ENCODE peak calls at places on chromosomes 7 and 10, in seven cellular contexts. One of them, this sample, is unnamed.

GRCh38 chr7:95441042-95441823 is 6.4 kb upstream of the PON2 start:
- DNase-seq in ELR: no peak
- DNase-seq in BE2C: no peak
- DNase-seq in PC-3: no peak
- DNase-seq in left lobe of liver: no peak
- DNase-seq in AG04450: no peak
- DNase-seq in fibroblast of gingiva: no peak
- DNase-seq in this sample: no peak

GRCh38 chr7:83469076-83469475 is 179.9 kb downstream of the SEMA3E start:
- DNase-seq in ELR: peak
- DNase-seq in BE2C: no peak
- DNase-seq in PC-3: peak
- DNase-seq in left lobe of liver: no peak
- DNase-seq in AG04450: no peak
- DNase-seq in fibroblast of gingiva: no peak
- DNase-seq in this sample: peak

GRCh38 chr7:815284-816216 is 16.7 kb upstream of the SUN1 start:
- DNase-seq in ELR: peak
- DNase-seq in BE2C: peak
- DNase-seq in PC-3: peak
- DNase-seq in left lobe of liver: no peak
- DNase-seq in AG04450: no peak
- DNase-seq in fibroblast of gingiva: no peak
- DNase-seq in this sample: peak

GRCh38 chr10:98613446-98613845 is 166.7 kb upstream of the HPS1 start:
- DNase-seq in ELR: no peak
- DNase-seq in BE2C: no peak
- DNase-seq in PC-3: no peak
- DNase-seq in left lobe of liver: no peak
- DNase-seq in AG04450: no peak
- DNase-seq in fibroblast of gingiva: no peak
- DNase-seq in this sample: no peak

GRCh38 chr7:156611393-156612010 is 29.1 kb upstream of the RNF32 start:
- DNase-seq in ELR: no peak
- DNase-seq in BE2C: no peak
- DNase-seq in PC-3: no peak
- DNase-seq in left lobe of liver: no peak
- DNase-seq in AG04450: no peak
- DNase-seq in fibroblast of gingiva: no peak
- DNase-seq in this sample: no peak

GRCh38 chr10:100340948-100341847 is 5.8 kb upstream of the SCD start:
- DNase-seq in ELR: no peak
- DNase-seq in BE2C: no peak
- DNase-seq in PC-3: no peak
- DNase-seq in left lobe of liver: peak
- DNase-seq in AG04450: no peak
- DNase-seq in fibroblast of gingiva: no peak
- DNase-seq in this sample: no peak

GRCh38 chr7:157875230-157876179 is 538.7 kb downstream of the DNAJB6 start:
- DNase-seq in ELR: no peak
- DNase-seq in BE2C: peak
- DNase-seq in PC-3: peak
- DNase-seq in left lobe of liver: no peak
- DNase-seq in AG04450: no peak
- DNase-seq in fibroblast of gingiva: no peak
- DNase-seq in this sample: peak

GRCh38 chr7:9231683-9232082 is 798.3 kb downstream of the NXPH1 start:
- DNase-seq in ELR: no peak
- DNase-seq in BE2C: no peak
- DNase-seq in PC-3: no peak
- DNase-seq in left lobe of liver: no peak
- DNase-seq in AG04450: no peak
- DNase-seq in fibroblast of gingiva: no peak
- DNase-seq in this sample: peak

GRCh38 chr10:15313844-15314243 is 57.2 kb downstream of the FAM171A1 start:
- DNase-seq in ELR: no peak
- DNase-seq in BE2C: peak
- DNase-seq in PC-3: no peak
- DNase-seq in left lobe of liver: no peak
- DNase-seq in AG04450: no peak
- DNase-seq in fibroblast of gingiva: no peak
- DNase-seq in this sample: no peak

GRCh38 chr7:142716596-142716995 is 32.7 kb upstream of the PRSS1 start:
- DNase-seq in ELR: no peak
- DNase-seq in BE2C: no peak
- DNase-seq in PC-3: no peak
- DNase-seq in left lobe of liver: no peak
- DNase-seq in AG04450: no peak
- DNase-seq in fibroblast of gingiva: no peak
- DNase-seq in this sample: no peak

GRCh38 chr7:146255604-146256003 is 139.0 kb downstream of the CNTNAP2 start:
- DNase-seq in ELR: no peak
- DNase-seq in BE2C: no peak
- DNase-seq in PC-3: no peak
- DNase-seq in left lobe of liver: no peak
- DNase-seq in AG04450: no peak
- DNase-seq in fibroblast of gingiva: no peak
- DNase-seq in this sample: no peak

GRCh38 chr7:115679976-115680375 is 350.6 kb downstream of the TFEC start:
- DNase-seq in ELR: peak
- DNase-seq in BE2C: peak
- DNase-seq in PC-3: peak
- DNase-seq in left lobe of liver: no peak
- DNase-seq in AG04450: no peak
- DNase-seq in fibroblast of gingiva: peak
- DNase-seq in this sample: peak

GRCh38 chr10:105542401-105542800 is 901.3 kb downstream of the SORCS3 start:
- DNase-seq in ELR: no peak
- DNase-seq in BE2C: no peak
- DNase-seq in PC-3: no peak
- DNase-seq in left lobe of liver: no peak
- DNase-seq in AG04450: no peak
- DNase-seq in fibroblast of gingiva: no peak
- DNase-seq in this sample: no peak

GRCh38 chr10:20399789-20400188 is 497.3 kb downstream of the NEBL start:
- DNase-seq in ELR: no peak
- DNase-seq in BE2C: no peak
- DNase-seq in PC-3: no peak
- DNase-seq in left lobe of liver: no peak
- DNase-seq in AG04450: no peak
- DNase-seq in fibroblast of gingiva: no peak
- DNase-seq in this sample: no peak

GRCh38 chr10:52318822-52319464 is 4.9 kb downstream of the DKK1 start:
- DNase-seq in ELR: peak
- DNase-seq in BE2C: no peak
- DNase-seq in PC-3: peak
- DNase-seq in left lobe of liver: no peak
- DNase-seq in AG04450: peak
- DNase-seq in fibroblast of gingiva: peak
- DNase-seq in this sample: no peak

GRCh38 chr10:15059914-15060313 is 16.2 kb downstream of the OLAH start:
- DNase-seq in ELR: no peak
- DNase-seq in BE2C: no peak
- DNase-seq in PC-3: no peak
- DNase-seq in left lobe of liver: no peak
- DNase-seq in AG04450: no peak
- DNase-seq in fibroblast of gingiva: no peak
- DNase-seq in this sample: no peak

GRCh38 chr10:35916791-35917190 is 274.7 kb upstream of the FZD8 start:
- DNase-seq in ELR: peak
- DNase-seq in BE2C: no peak
- DNase-seq in PC-3: peak
- DNase-seq in left lobe of liver: no peak
- DNase-seq in AG04450: no peak
- DNase-seq in fibroblast of gingiva: no peak
- DNase-seq in this sample: no peak

GRCh38 chr10:82536668-82537067 is 661.7 kb downstream of the NRG3 start:
- DNase-seq in ELR: no peak
- DNase-seq in BE2C: no peak
- DNase-seq in PC-3: no peak
- DNase-seq in left lobe of liver: no peak
- DNase-seq in AG04450: no peak
- DNase-seq in fibroblast of gingiva: no peak
- DNase-seq in this sample: no peak

GRCh38 chr7:150954986-150955518 is 23.1 kb downstream of the KCNH2 start:
- DNase-seq in ELR: no peak
- DNase-seq in BE2C: no peak
- DNase-seq in PC-3: no peak
- DNase-seq in left lobe of liver: no peak
- DNase-seq in AG04450: no peak
- DNase-seq in fibroblast of gingiva: no peak
- DNase-seq in this sample: no peak

GRCh38 chr10:42111661-42112330 is 526.6 kb downstream of the ZNF33B start:
- DNase-seq in ELR: no peak
- DNase-seq in BE2C: no peak
- DNase-seq in PC-3: no peak
- DNase-seq in left lobe of liver: no peak
- DNase-seq in AG04450: no peak
- DNase-seq in fibroblast of gingiva: no peak
- DNase-seq in this sample: no peak

GRCh38 chr10:3757638-3758490 is 27.1 kb downstream of the KLF6 start:
- DNase-seq in ELR: peak
- DNase-seq in BE2C: peak
- DNase-seq in PC-3: peak
- DNase-seq in left lobe of liver: peak
- DNase-seq in AG04450: no peak
- DNase-seq in fibroblast of gingiva: no peak
- DNase-seq in this sample: no peak

GRCh38 chr10:23345861-23346260 is 1.3 kb upstream of the C10orf67 start:
- DNase-seq in ELR: peak
- DNase-seq in BE2C: no peak
- DNase-seq in PC-3: peak
- DNase-seq in left lobe of liver: no peak
- DNase-seq in AG04450: peak
- DNase-seq in fibroblast of gingiva: peak
- DNase-seq in this sample: peak

GRCh38 chr7:10360050-10360449 is 613.6 kb upstream of the PHF14 start:
- DNase-seq in ELR: no peak
- DNase-seq in BE2C: no peak
- DNase-seq in PC-3: no peak
- DNase-seq in left lobe of liver: no peak
- DNase-seq in AG04450: no peak
- DNase-seq in fibroblast of gingiva: no peak
- DNase-seq in this sample: no peak

GRCh38 chr7:44264221-44264956 is 61.0 kb downstream of the CAMK2B start:
- DNase-seq in ELR: no peak
- DNase-seq in BE2C: no peak
- DNase-seq in PC-3: peak
- DNase-seq in left lobe of liver: no peak
- DNase-seq in AG04450: no peak
- DNase-seq in fibroblast of gingiva: no peak
- DNase-seq in this sample: no peak

GRCh38 chr10:118809372-118809695 is 54.6 kb upstream of the CACUL1 start:
- DNase-seq in ELR: no peak
- DNase-seq in BE2C: no peak
- DNase-seq in PC-3: no peak
- DNase-seq in left lobe of liver: peak
- DNase-seq in AG04450: no peak
- DNase-seq in fibroblast of gingiva: no peak
- DNase-seq in this sample: no peak

GRCh38 chr7:70719120-70719519 is 412.8 kb upstream of the GALNT17 start:
- DNase-seq in ELR: no peak
- DNase-seq in BE2C: no peak
- DNase-seq in PC-3: no peak
- DNase-seq in left lobe of liver: no peak
- DNase-seq in AG04450: no peak
- DNase-seq in fibroblast of gingiva: no peak
- DNase-seq in this sample: no peak

GRCh38 chr10:127400216-127400615 is 148.9 kb upstream of the NPS start:
- DNase-seq in ELR: no peak
- DNase-seq in BE2C: no peak
- DNase-seq in PC-3: no peak
- DNase-seq in left lobe of liver: no peak
- DNase-seq in AG04450: no peak
- DNase-seq in fibroblast of gingiva: no peak
- DNase-seq in this sample: no peak

GRCh38 chr7:127252736-127253288 is at the start of gene GRM8:
- DNase-seq in ELR: peak
- DNase-seq in BE2C: peak
- DNase-seq in PC-3: peak
- DNase-seq in left lobe of liver: peak
- DNase-seq in AG04450: no peak
- DNase-seq in fibroblast of gingiva: no peak
- DNase-seq in this sample: peak

GRCh38 chr7:13947535-13947934 is 41.9 kb downstream of the ETV1 start:
- DNase-seq in ELR: no peak
- DNase-seq in BE2C: no peak
- DNase-seq in PC-3: no peak
- DNase-seq in left lobe of liver: no peak
- DNase-seq in AG04450: no peak
- DNase-seq in fibroblast of gingiva: no peak
- DNase-seq in this sample: no peak

GRCh38 chr7:2518101-2518500 is 1.5 kb upstream of the LFNG start:
- DNase-seq in ELR: no peak
- DNase-seq in BE2C: no peak
- DNase-seq in PC-3: no peak
- DNase-seq in left lobe of liver: no peak
- DNase-seq in AG04450: no peak
- DNase-seq in fibroblast of gingiva: no peak
- DNase-seq in this sample: no peak

GRCh38 chr10:129193148-129193547 is 273.9 kb upstream of the MGMT start:
- DNase-seq in ELR: no peak
- DNase-seq in BE2C: no peak
- DNase-seq in PC-3: no peak
- DNase-seq in left lobe of liver: no peak
- DNase-seq in AG04450: no peak
- DNase-seq in fibroblast of gingiva: peak
- DNase-seq in this sample: no peak

GRCh38 chr10:34286136-34286739 is 528.9 kb downstream of the PARD3 start:
- DNase-seq in ELR: peak
- DNase-seq in BE2C: no peak
- DNase-seq in PC-3: peak
- DNase-seq in left lobe of liver: no peak
- DNase-seq in AG04450: no peak
- DNase-seq in fibroblast of gingiva: peak
- DNase-seq in this sample: no peak

GRCh38 chr10:60663850-60664249 is 114.4 kb upstream of the CDK1 start:
- DNase-seq in ELR: no peak
- DNase-seq in BE2C: no peak
- DNase-seq in PC-3: no peak
- DNase-seq in left lobe of liver: no peak
- DNase-seq in AG04450: no peak
- DNase-seq in fibroblast of gingiva: no peak
- DNase-seq in this sample: no peak

GRCh38 chr7:48106906-48107659 is 18.0 kb downstream of the UPP1 start:
- DNase-seq in ELR: no peak
- DNase-seq in BE2C: no peak
- DNase-seq in PC-3: no peak
- DNase-seq in left lobe of liver: no peak
- DNase-seq in AG04450: no peak
- DNase-seq in fibroblast of gingiva: no peak
- DNase-seq in this sample: no peak

GRCh38 chr7:128014864-128015263 is 16.4 kb downstream of the LRRC4 start:
- DNase-seq in ELR: no peak
- DNase-seq in BE2C: no peak
- DNase-seq in PC-3: no peak
- DNase-seq in left lobe of liver: no peak
- DNase-seq in AG04450: no peak
- DNase-seq in fibroblast of gingiva: no peak
- DNase-seq in this sample: no peak

GRCh38 chr7:94458041-94458440 is 51.6 kb upstream of the CASD1 start:
- DNase-seq in ELR: no peak
- DNase-seq in BE2C: no peak
- DNase-seq in PC-3: no peak
- DNase-seq in left lobe of liver: no peak
- DNase-seq in AG04450: no peak
- DNase-seq in fibroblast of gingiva: no peak
- DNase-seq in this sample: no peak

GRCh38 chr10:79981356-79981672 is 32.4 kb upstream of the SFTPD start:
- DNase-seq in ELR: no peak
- DNase-seq in BE2C: no peak
- DNase-seq in PC-3: no peak
- DNase-seq in left lobe of liver: no peak
- DNase-seq in AG04450: no peak
- DNase-seq in fibroblast of gingiva: no peak
- DNase-seq in this sample: no peak

GRCh38 chr10:121668336-121669009 is 70.2 kb upstream of the FGFR2 start:
- DNase-seq in ELR: no peak
- DNase-seq in BE2C: peak
- DNase-seq in PC-3: no peak
- DNase-seq in left lobe of liver: peak
- DNase-seq in AG04450: no peak
- DNase-seq in fibroblast of gingiva: no peak
- DNase-seq in this sample: no peak

This sample was measured in NCI-H526 treated with DMSO at 0.1 percent for 48 hours.